ENCODE peak calls at places on chromosome 14, in eight cellular contexts. Q is mesothelial cell of epicardium, O is GM20000, K is ovary, I is tibial artery, T is OCI-LY7, N is esophagus squamous epithelium, A is lung. G is an unnamed sample.

GRCh38 chr14:21098134-21098891 is at the start of gene ZNF219:
- DNase-seq in Q (peak; percentile 56), O (peak; percentile 64), K (peak; percentile 82), I (peak; percentile 65), T (peak; percentile 55), N (no peak), A (peak; percentile 66), G (peak; percentile 56)

GRCh38 chr14:55389330-55389729 is 22.3 kb downstream of the ATG14 start:
- DNase-seq in Q (no peak), O (no peak), K (no peak), I (no peak), T (no peak), N (no peak), A (no peak), G (no peak)

GRCh38 chr14:93004699-93005082 is 81.7 kb downstream of the CHGA start:
- DNase-seq in Q (no peak), O (no peak), K (no peak), I (no peak), T (no peak), N (no peak), A (no peak), G (no peak)

GRCh38 chr14:31441273-31442110 is 15.8 kb downstream of the DTD2 start:
- DNase-seq in Q (no peak), O (no peak), K (no peak), I (no peak), T (no peak), N (no peak), A (no peak), G (no peak)

GRCh38 chr14:66539034-66539433 is 31.1 kb downstream of the GPHN start:
- DNase-seq in Q (no peak), O (no peak), K (no peak), I (no peak), T (no peak), N (no peak), A (no peak), G (no peak)

GRCh38 chr14:97798204-97798603 is 1001.0 kb downstream of the VRK1 start:
- DNase-seq in Q (no peak), O (no peak), K (no peak), I (no peak), T (no peak), N (no peak), A (no peak), G (no peak)

GRCh38 chr14:21711360-21711961 is 37.8 kb upstream of the OR4E1 start:
- DNase-seq in Q (no peak), O (peak; percentile 54), K (no peak), I (no peak), T (peak; percentile 59), N (no peak), A (no peak), G (no peak)

GRCh38 chr14:92560106-92560865 is 46.7 kb downstream of the RIN3 start:
- DNase-seq in Q (no peak), O (no peak), K (no peak), I (no peak), T (no peak), N (no peak), A (no peak), G (no peak)

GRCh38 chr14:94394594-94395305 is 6.3 kb upstream of the SERPINA1 start:
- DNase-seq in Q (no peak), O (no peak), K (no peak), I (peak; percentile 70), T (no peak), N (no peak), A (peak; percentile 69), G (no peak)

GRCh38 chr14:51609987-51610283 is 41.8 kb upstream of the FRMD6 start:
- DNase-seq in Q (no peak), O (no peak), K (no peak), I (no peak), T (no peak), N (no peak), A (no peak), G (no peak)

GRCh38 chr14:49727171-49727570 is 34.3 kb downstream of the KLHDC1 start:
- DNase-seq in Q (no peak), O (no peak), K (no peak), I (no peak), T (no peak), N (no peak), A (no peak), G (no peak)

GRCh38 chr14:23302290-23303225 is at the start of gene PPP1R3E:
- DNase-seq in Q (peak; percentile 47), O (peak; percentile 83), K (peak; percentile 75), I (peak; percentile 68), T (peak; percentile 92), N (no peak), A (peak; percentile 71), G (peak; percentile 57)

GRCh38 chr14:47044841-47045240 is 393.3 kb upstream of the RPL10L start:
- DNase-seq in Q (no peak), O (no peak), K (no peak), I (no peak), T (no peak), N (no peak), A (peak; percentile 35), G (no peak)

GRCh38 chr14:42110167-42110566 is 503.5 kb downstream of the LRFN5 start:
- DNase-seq in Q (no peak), O (no peak), K (no peak), I (no peak), T (peak; percentile 30), N (no peak), A (no peak), G (no peak)

GRCh38 chr14:33914676-33915516 is 36.0 kb downstream of the EGLN3 start:
- DNase-seq in Q (no peak), O (no peak), K (no peak), I (no peak), T (no peak), N (no peak), A (no peak), G (no peak)

GRCh38 chr14:64232095-64232830 is 61.9 kb downstream of the ESR2 start:
- DNase-seq in Q (no peak), O (peak; percentile 34), K (no peak), I (no peak), T (peak; percentile 56), N (no peak), A (no peak), G (no peak)

GRCh38 chr14:90228478-90228877 is 27.9 kb upstream of the PSMC1 start:
- DNase-seq in Q (no peak), O (no peak), K (no peak), I (no peak), T (no peak), N (no peak), A (no peak), G (no peak)

GRCh38 chr14:93375673-93376156 is 28.7 kb downstream of the COX8C start:
- DNase-seq in Q (no peak), O (peak; percentile 33), K (no peak), I (no peak), T (peak; percentile 79), N (peak; percentile 1), A (no peak), G (no peak)

GRCh38 chr14:104799657-104800599 is 973 bp upstream of the ZBTB42 start:
- DNase-seq in Q (peak; percentile 65), O (peak; percentile 98), K (peak; percentile 91), I (peak; percentile 84), T (peak; percentile 65), N (peak; percentile 32), A (peak; percentile 85), G (peak; percentile 84)
- TF ChIP-seq CTCF in Q (no peak), O (no peak), K (peak; percentile 47), I (peak; percentile 46), T (peak; percentile 27), N (peak; percentile 13), A (no peak), G (peak; percentile 57)

GRCh38 chr14:29999013-29999539 is 71.4 kb upstream of the PRKD1 start:
- DNase-seq in Q (no peak), O (no peak), K (no peak), I (no peak), T (no peak), N (no peak), A (no peak), G (no peak)
- TF ChIP-seq CTCF in Q (no peak), O (no peak), K (no peak), I (no peak), T (no peak), N (no peak), A (no peak), G (peak; percentile 26)

GRCh38 chr14:68936980-68937379 is 42.1 kb downstream of the ACTN1 start:
- DNase-seq in Q (no peak), O (no peak), K (no peak), I (no peak), T (no peak), N (no peak), A (no peak), G (no peak)

GRCh38 chr14:68938515-68939423 is 40.3 kb downstream of the ACTN1 start:
- DNase-seq in Q (no peak), O (no peak), K (no peak), I (no peak), T (no peak), N (no peak), A (no peak), G (no peak)

GRCh38 chr14:68936476-68936875 is 42.6 kb downstream of the ACTN1 start:
- DNase-seq in Q (no peak), O (no peak), K (no peak), I (no peak), T (no peak), N (no peak), A (no peak), G (no peak)

GRCh38 chr14:68939424-68939892 is 39.6 kb downstream of the ACTN1 start:
- DNase-seq in Q (no peak), O (no peak), K (no peak), I (no peak), T (no peak), N (no peak), A (no peak), G (no peak)

DNA sequence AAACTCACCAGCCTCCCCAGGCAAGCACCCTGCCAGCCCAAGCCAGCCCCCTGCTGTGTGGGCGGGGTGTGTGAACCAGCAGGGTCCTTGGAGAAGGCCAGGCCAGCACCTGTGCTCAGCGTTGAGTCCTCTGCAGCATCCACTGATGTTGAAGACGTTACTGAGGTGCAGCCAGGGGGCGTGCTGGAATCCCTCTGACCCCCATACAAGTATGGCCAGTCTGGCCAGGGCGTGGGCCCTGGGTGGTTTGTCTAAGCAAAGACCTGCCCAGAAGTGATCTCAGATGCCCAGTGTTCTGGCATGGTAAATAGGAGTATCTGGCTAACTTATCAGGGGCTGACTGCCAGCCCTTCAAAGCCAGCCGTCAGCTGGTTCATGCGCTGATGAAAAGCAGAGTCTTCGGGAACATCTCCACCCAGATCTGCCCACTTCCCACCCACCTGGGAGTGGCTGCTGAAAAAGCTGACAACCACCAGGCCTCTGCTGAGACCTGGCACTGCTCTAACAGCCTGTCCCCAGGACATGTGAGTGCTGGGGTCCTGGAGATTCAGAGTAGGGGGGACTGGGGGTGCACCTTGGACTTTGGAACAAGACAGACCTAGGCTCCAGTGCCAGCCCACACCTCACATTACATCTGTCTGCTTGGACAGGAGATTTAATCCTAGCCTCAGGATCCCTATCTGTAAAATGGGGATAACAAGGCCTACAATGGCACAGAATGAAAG is 41.1 kb downstream of the ACTN1 start:
- DNase-seq in Q (no peak), O (no peak), K (no peak), I (peak; percentile 58), T (no peak), N (no peak), A (no peak), G (no peak)
- TF ChIP-seq CTCF in Q (no peak), O (no peak), K (no peak), I (peak; percentile 26), T (no peak), N (peak; percentile 16), A (no peak), G (peak; percentile 45)

DNA sequence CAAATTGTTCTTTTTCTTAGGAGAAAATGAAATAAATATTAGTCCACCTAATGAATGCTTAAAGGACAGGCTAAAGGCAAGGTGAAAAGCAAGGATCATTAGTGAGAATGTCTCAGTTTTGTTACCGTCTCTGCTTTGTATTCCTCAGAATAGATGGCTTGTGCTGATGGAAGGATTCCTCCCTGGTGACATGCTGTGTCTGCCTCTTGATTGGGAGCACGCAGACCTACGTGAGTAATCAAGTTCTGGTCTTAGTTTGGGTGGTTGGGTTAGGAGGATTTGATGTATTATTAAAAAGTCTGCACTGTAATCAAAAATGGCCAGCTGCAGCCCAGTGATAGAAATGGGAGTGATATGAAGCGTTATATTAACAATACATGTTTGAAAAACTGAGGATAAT is 78.8 kb upstream of the RTL1 start:
- DNase-seq in Q (no peak), O (no peak), K (no peak), I (no peak), T (no peak), N (no peak), A (no peak), G (no peak)
- TF ChIP-seq CTCF in Q (no peak), O (no peak), K (no peak), I (no peak), T (no peak), N (no peak), A (no peak), G (no peak)

G was measured in progenitor cell of endocrine pancreas.